ENCODE peak calls at places on chromosomes 16 and 17, in four cellular contexts. P is A549, E is K562, Z is HepG2. A is an unnamed sample.

GRCh38 chr16:3194792-3195191 is 6.8 kb downstream of the OR1F1 start:
- DNase-seq in Z (no peak), P (no peak), E (peak), A (no peak)

GRCh38 chr17:54085934-54086333 is 263.2 kb downstream of the KIF2B start:
- DNase-seq in P (no peak), E (no peak), Z (no peak), A (no peak)

GRCh38 chr16:66007717-66008116 is 358.8 kb upstream of the CDH5 start:
- DNase-seq in Z (no peak), P (no peak), E (no peak), A (no peak)

GRCh38 chr16:87487361-87487924 is 5.4 kb downstream of the ZCCHC14 start:
- DNase-seq in E (peak), Z (peak), P (no peak), A (no peak)

GRCh38 chr16:80806957-80807356 is 2.6 kb upstream of the CDYL2 start:
- DNase-seq in P (peak), E (no peak), Z (peak), A (peak)

GRCh38 chr17:79632432-79632735 is 21.5 kb upstream of the RBFOX3 start:
- DNase-seq in P (no peak), Z (no peak), E (no peak), A (no peak)

GRCh38 chr17:30323895-30324319 is 9.9 kb downstream of the TMIGD1 start:
- DNase-seq in Z (no peak), E (no peak), P (peak), A (peak)

GRCh38 chr16:17271687-17272086 is 199.1 kb downstream of the XYLT1 start:
- DNase-seq in Z (no peak), E (no peak), P (no peak), A (no peak)

GRCh38 chr17:48123111-48123510 is 15.5 kb downstream of the SNX11 start:
- DNase-seq in E (no peak), P (no peak), Z (no peak), A (no peak)

GRCh38 chr17:56894859-56895455 is 18.9 kb downstream of the TRIM25 start:
- DNase-seq in P (no peak), E (no peak), Z (no peak), A (no peak)

GRCh38 chr17:6443692-6444572 is at the start of gene PIMREG:
- DNase-seq in P (peak), E (peak), Z (peak), A (peak)

GRCh38 chr16:1870365-1871082 is 1.4 kb downstream of the MEIOB start:
- DNase-seq in P (peak), E (no peak), Z (peak), A (no peak)

GRCh38 chr17:46968896-46969295 is 10.2 kb downstream of the RPRML start:
- DNase-seq in P (no peak), Z (no peak), E (no peak), A (no peak)

GRCh38 chr17:65530985-65531507 is 30.4 kb downstream of the AXIN2 start:
- DNase-seq in Z (no peak), P (no peak), E (no peak), A (no peak)

GRCh38 chr17:79788989-79789942 is 7.6 kb downstream of the CBX8 start:
- DNase-seq in Z (no peak), P (no peak), E (no peak), A (no peak)

GRCh38 chr17:5019475-5019956 is 15.7 kb downstream of the SLC52A1 start:
- DNase-seq in P (no peak), Z (no peak), E (peak), A (peak)

GRCh38 chr17:46038414-46038813 is 39.4 kb downstream of the STH start:
- DNase-seq in E (no peak), Z (no peak), P (no peak), A (no peak)

GRCh38 chr16:88743693-88744519 is 37.6 kb downstream of the CTU2 start:
- DNase-seq in E (peak), P (peak), Z (peak), A (peak)

GRCh38 chr17:27081002-27081638 is 212.8 kb upstream of the WSB1 start:
- DNase-seq in E (no peak), P (no peak), Z (no peak), A (no peak)

GRCh38 chr17:41615454-41615853 is 2.9 kb upstream of the KRT16 start:
- DNase-seq in Z (no peak), E (no peak), P (peak), A (no peak)

GRCh38 chr17:17824780-17825614 is 11.8 kb downstream of the SREBF1 start:
- DNase-seq in Z (no peak), E (no peak), P (peak), A (peak)
- TF ChIP-seq MYC in Z (no peak), E (no peak), P (no peak), A (no peak)

GRCh38 chr17:31739300-31739699 is 119.7 kb downstream of the COPRS start:
- DNase-seq in E (no peak), Z (no peak), P (no peak), A (no peak)
- TF ChIP-seq MAX in E (no peak), Z (no peak), P (no peak), A (no peak)

GRCh38 chr16:28280881-28281836 is 11.2 kb upstream of the SBK1 start:
- DNase-seq in E (no peak), P (peak), Z (no peak), A (peak)
- TF ChIP-seq MYC in E (no peak), P (no peak), Z (no peak), A (no peak)

DNA sequence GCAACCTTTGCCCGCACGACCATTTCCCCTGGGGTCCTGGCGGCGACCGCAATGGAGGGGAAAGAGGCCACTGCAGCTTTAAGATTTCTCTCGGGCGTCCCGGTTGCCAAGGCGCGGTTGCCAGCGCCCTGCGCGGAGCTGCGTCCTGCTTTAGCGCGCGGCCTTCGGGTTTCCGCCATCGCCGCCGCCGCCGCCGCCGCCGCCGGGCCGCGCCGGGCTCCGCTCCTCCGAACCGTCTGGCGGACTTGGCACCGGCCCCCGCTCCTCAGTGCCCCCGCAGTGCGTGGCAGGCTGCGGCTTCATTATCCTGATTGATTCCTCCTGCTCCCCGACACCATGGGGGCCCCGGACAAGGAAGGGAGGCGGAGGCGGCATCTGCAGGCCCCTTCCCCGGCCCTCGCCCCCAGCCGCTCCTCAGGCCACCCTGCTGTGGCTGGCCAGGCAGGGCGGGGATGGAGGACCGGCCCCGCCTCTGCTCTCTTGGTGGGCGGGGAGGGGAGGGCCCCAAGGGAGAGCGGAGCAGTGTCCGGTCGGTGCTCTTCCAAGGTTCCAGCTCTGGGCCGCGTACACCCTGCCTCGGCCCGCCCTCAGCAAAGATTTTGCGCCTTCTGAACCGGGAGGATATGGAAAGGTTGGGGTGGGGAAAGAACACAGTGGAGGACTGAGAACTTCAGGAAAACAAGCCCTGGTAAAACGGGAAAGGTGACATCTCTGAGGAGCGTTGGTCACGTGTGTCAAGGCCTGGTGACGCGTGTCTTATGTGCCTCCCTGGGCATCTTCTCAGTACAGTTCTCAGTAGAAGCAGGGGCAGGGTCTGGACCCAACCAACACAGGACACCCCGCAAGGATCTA is 34.0 kb downstream of the NEUROD2 start:
- DNase-seq in E (peak), P (peak), Z (peak), A (peak)
- TF ChIP-seq MAX in E (no peak), P (peak), Z (peak), A (no peak)

GRCh38 chr16:24966031-24966430 is 49.1 kb downstream of the ARHGAP17 start:
- DNase-seq in E (no peak), Z (no peak), P (no peak), A (no peak)
- TF ChIP-seq MYC in E (no peak), Z (no peak), P (no peak), A (no peak)